ENCODE peak calls at places on chromosome 4, in nine cellular contexts. One of them, this sample, is unnamed.

GRCh38 chr4:68021185-68021584 is 57.9 kb upstream of the TMPRSS11A start:
- DNase-seq in RKO: peak
- DNase-seq in pancreas: no peak
- DNase-seq in nucleus accumbens: no peak
- DNase-seq in germinal center: no peak
- DNase-seq in anterior cingulate cortex: no peak
- DNase-seq in bronchial epithelial cell: peak
- DNase-seq in Calu3: peak
- DNase-seq in Peyer's patch: no peak
- DNase-seq in this sample: no peak

GRCh38 chr4:168900080-168900479 is 110.0 kb downstream of the CBR4 start:
- DNase-seq in Calu3: no peak
- DNase-seq in anterior cingulate cortex: no peak
- DNase-seq in bronchial epithelial cell: no peak
- DNase-seq in Peyer's patch: no peak
- DNase-seq in pancreas: no peak
- DNase-seq in RKO: no peak
- DNase-seq in nucleus accumbens: no peak
- DNase-seq in germinal center: no peak
- DNase-seq in this sample: no peak

GRCh38 chr4:123853651-123854050 is 457.1 kb downstream of the SPRY1 start:
- DNase-seq in pancreas: no peak
- DNase-seq in anterior cingulate cortex: no peak
- DNase-seq in nucleus accumbens: no peak
- DNase-seq in Calu3: no peak
- DNase-seq in germinal center: no peak
- DNase-seq in RKO: no peak
- DNase-seq in Peyer's patch: no peak
- DNase-seq in bronchial epithelial cell: no peak
- DNase-seq in this sample: no peak

GRCh38 chr4:121792966-121793365 is 8.2 kb upstream of the EXOSC9 start:
- DNase-seq in Calu3: no peak
- DNase-seq in RKO: no peak
- DNase-seq in nucleus accumbens: no peak
- DNase-seq in germinal center: no peak
- DNase-seq in pancreas: no peak
- DNase-seq in Peyer's patch: no peak
- DNase-seq in anterior cingulate cortex: no peak
- DNase-seq in bronchial epithelial cell: peak
- DNase-seq in this sample: no peak

GRCh38 chr4:87067120-87067885 is 132.5 kb downstream of the AFF1 start:
- DNase-seq in germinal center: no peak
- DNase-seq in Peyer's patch: no peak
- DNase-seq in pancreas: no peak
- DNase-seq in Calu3: no peak
- DNase-seq in anterior cingulate cortex: no peak
- DNase-seq in RKO: no peak
- DNase-seq in bronchial epithelial cell: no peak
- DNase-seq in nucleus accumbens: no peak
- DNase-seq in this sample: no peak

GRCh38 chr4:155530290-155530689 is 136.4 kb upstream of the GUCY1A1 start:
- DNase-seq in Peyer's patch: no peak
- DNase-seq in germinal center: no peak
- DNase-seq in bronchial epithelial cell: peak
- DNase-seq in pancreas: no peak
- DNase-seq in Calu3: peak
- DNase-seq in nucleus accumbens: no peak
- DNase-seq in anterior cingulate cortex: no peak
- DNase-seq in RKO: no peak
- DNase-seq in this sample: no peak

GRCh38 chr4:24476209-24476781 is 108.1 kb downstream of the DHX15 start:
- DNase-seq in bronchial epithelial cell: peak
- DNase-seq in Calu3: no peak
- DNase-seq in pancreas: no peak
- DNase-seq in germinal center: peak
- DNase-seq in RKO: peak
- DNase-seq in nucleus accumbens: no peak
- DNase-seq in Peyer's patch: no peak
- DNase-seq in anterior cingulate cortex: no peak
- DNase-seq in this sample: peak

GRCh38 chr4:107665001-107665400 is 55.0 kb downstream of the PAPSS1 start:
- DNase-seq in anterior cingulate cortex: no peak
- DNase-seq in pancreas: no peak
- DNase-seq in nucleus accumbens: no peak
- DNase-seq in germinal center: no peak
- DNase-seq in bronchial epithelial cell: no peak
- DNase-seq in Peyer's patch: no peak
- DNase-seq in Calu3: no peak
- DNase-seq in RKO: no peak
- DNase-seq in this sample: peak

GRCh38 chr4:90575371-90575770 is 448.2 kb downstream of the CCSER1 start:
- DNase-seq in Peyer's patch: no peak
- DNase-seq in nucleus accumbens: no peak
- DNase-seq in pancreas: no peak
- DNase-seq in bronchial epithelial cell: peak
- DNase-seq in germinal center: no peak
- DNase-seq in Calu3: no peak
- DNase-seq in RKO: no peak
- DNase-seq in anterior cingulate cortex: no peak
- DNase-seq in this sample: no peak

GRCh38 chr4:149531861-149532260 is 283.8 kb downstream of the IQCM start:
- DNase-seq in germinal center: no peak
- DNase-seq in bronchial epithelial cell: peak
- DNase-seq in Calu3: peak
- DNase-seq in Peyer's patch: peak
- DNase-seq in pancreas: no peak
- DNase-seq in anterior cingulate cortex: no peak
- DNase-seq in nucleus accumbens: no peak
- DNase-seq in RKO: no peak
- DNase-seq in this sample: peak

GRCh38 chr4:158161561-158162354 is 11.1 kb downstream of the GASK1B start:
- DNase-seq in germinal center: no peak
- DNase-seq in pancreas: no peak
- DNase-seq in bronchial epithelial cell: peak
- DNase-seq in Peyer's patch: no peak
- DNase-seq in nucleus accumbens: no peak
- DNase-seq in Calu3: peak
- DNase-seq in anterior cingulate cortex: no peak
- DNase-seq in RKO: peak
- DNase-seq in this sample: peak

GRCh38 chr4:3308691-3309090 is 15.9 kb downstream of the RGS12 start:
- DNase-seq in bronchial epithelial cell: no peak
- DNase-seq in anterior cingulate cortex: no peak
- DNase-seq in pancreas: no peak
- DNase-seq in nucleus accumbens: no peak
- DNase-seq in Calu3: no peak
- DNase-seq in RKO: no peak
- DNase-seq in Peyer's patch: peak
- DNase-seq in germinal center: no peak
- DNase-seq in this sample: no peak

GRCh38 chr4:70993181-70994068 is at the start of gene DCK:
- DNase-seq in anterior cingulate cortex: peak
- DNase-seq in nucleus accumbens: peak
- DNase-seq in Calu3: peak
- DNase-seq in Peyer's patch: peak
- DNase-seq in bronchial epithelial cell: peak
- DNase-seq in germinal center: peak
- DNase-seq in RKO: peak
- DNase-seq in pancreas: peak
- DNase-seq in this sample: peak

GRCh38 chr4:3270141-3270611 is 21.2 kb downstream of the MSANTD1 start:
- DNase-seq in nucleus accumbens: no peak
- DNase-seq in bronchial epithelial cell: no peak
- DNase-seq in Calu3: no peak
- DNase-seq in germinal center: no peak
- DNase-seq in RKO: no peak
- DNase-seq in anterior cingulate cortex: no peak
- DNase-seq in Peyer's patch: peak
- DNase-seq in pancreas: peak
- DNase-seq in this sample: no peak

GRCh38 chr4:8904666-8905065 is 33.0 kb upstream of the HMX1 start:
- DNase-seq in Calu3: no peak
- DNase-seq in bronchial epithelial cell: no peak
- DNase-seq in pancreas: no peak
- DNase-seq in nucleus accumbens: no peak
- DNase-seq in RKO: no peak
- DNase-seq in germinal center: no peak
- DNase-seq in Peyer's patch: no peak
- DNase-seq in anterior cingulate cortex: no peak
- DNase-seq in this sample: no peak

GRCh38 chr4:2272026-2272827 is 10.3 kb upstream of the MXD4 start:
- DNase-seq in Peyer's patch: no peak
- DNase-seq in pancreas: no peak
- DNase-seq in germinal center: no peak
- DNase-seq in Calu3: no peak
- DNase-seq in RKO: no peak
- DNase-seq in anterior cingulate cortex: no peak
- DNase-seq in nucleus accumbens: no peak
- DNase-seq in bronchial epithelial cell: no peak
- DNase-seq in this sample: no peak

GRCh38 chr4:54232151-54232688 is 3.1 kb downstream of the PDGFRA start:
- DNase-seq in bronchial epithelial cell: no peak
- DNase-seq in RKO: no peak
- DNase-seq in Calu3: no peak
- DNase-seq in pancreas: no peak
- DNase-seq in germinal center: no peak
- DNase-seq in anterior cingulate cortex: no peak
- DNase-seq in Peyer's patch: no peak
- DNase-seq in nucleus accumbens: no peak
- DNase-seq in this sample: peak

GRCh38 chr4:123503698-123504389 is 107.2 kb downstream of the SPRY1 start:
- DNase-seq in anterior cingulate cortex: no peak
- DNase-seq in germinal center: no peak
- DNase-seq in bronchial epithelial cell: no peak
- DNase-seq in Calu3: no peak
- DNase-seq in RKO: no peak
- DNase-seq in Peyer's patch: no peak
- DNase-seq in nucleus accumbens: no peak
- DNase-seq in pancreas: no peak
- DNase-seq in this sample: no peak

GRCh38 chr4:5412296-5412695 is 296.1 kb downstream of the EVC2 start:
- DNase-seq in anterior cingulate cortex: no peak
- DNase-seq in bronchial epithelial cell: no peak
- DNase-seq in Peyer's patch: no peak
- DNase-seq in germinal center: no peak
- DNase-seq in nucleus accumbens: no peak
- DNase-seq in RKO: no peak
- DNase-seq in Calu3: no peak
- DNase-seq in pancreas: no peak
- DNase-seq in this sample: no peak

GRCh38 chr4:63717384-63717783 is 691.9 kb downstream of the TECRL start:
- DNase-seq in Peyer's patch: no peak
- DNase-seq in germinal center: no peak
- DNase-seq in nucleus accumbens: no peak
- DNase-seq in pancreas: no peak
- DNase-seq in bronchial epithelial cell: peak
- DNase-seq in Calu3: peak
- DNase-seq in RKO: peak
- DNase-seq in anterior cingulate cortex: no peak
- DNase-seq in this sample: peak

GRCh38 chr4:77669911-77670590 is 64.4 kb downstream of the CXCL13 start:
- DNase-seq in Calu3: no peak
- DNase-seq in Peyer's patch: no peak
- DNase-seq in RKO: no peak
- DNase-seq in pancreas: peak
- DNase-seq in nucleus accumbens: no peak
- DNase-seq in germinal center: no peak
- DNase-seq in anterior cingulate cortex: no peak
- DNase-seq in bronchial epithelial cell: no peak
- DNase-seq in this sample: no peak

GRCh38 chr4:120874792-120875774 is 47.4 kb downstream of the PRDM5 start:
- DNase-seq in germinal center: no peak
- DNase-seq in Calu3: no peak
- DNase-seq in Peyer's patch: no peak
- DNase-seq in anterior cingulate cortex: no peak
- DNase-seq in nucleus accumbens: no peak
- DNase-seq in pancreas: no peak
- DNase-seq in bronchial epithelial cell: no peak
- DNase-seq in RKO: no peak
- DNase-seq in this sample: peak

GRCh38 chr4:77158487-77158861 is 1.5 kb downstream of the CCNG2 start:
- DNase-seq in Calu3: no peak
- DNase-seq in anterior cingulate cortex: peak
- DNase-seq in pancreas: no peak
- DNase-seq in nucleus accumbens: no peak
- DNase-seq in germinal center: no peak
- DNase-seq in RKO: peak
- DNase-seq in bronchial epithelial cell: no peak
- DNase-seq in Peyer's patch: no peak
- DNase-seq in this sample: no peak